ENCODE peak calls at places on chromosome 17, in eight cellular contexts. O is amniotic stem cell; T is KBM-7; W is caudate nucleus; L is cardiac muscle cell; P is mesendoderm; H is stimulated activated CD4-positive, alpha-beta T cell treated with anti-CD3 and anti-CD28 coated beads, Interleukin-1b, Interleukin-23, amount 100 ng/mL, for 1 hour; I is B cell. N is an unnamed sample.

GRCh38 chr17:11292491-11292890 is 51.5 kb downstream of the SHISA6 start:
- DNase-seq in H (no peak), T (no peak), O (no peak), I (no peak), W (no peak), P (no peak), L (no peak), N (no peak)

GRCh38 chr17:74016504-74016903 is 187.0 kb upstream of the RPL38 start:
- DNase-seq in W (no peak), L (no peak), T (no peak), O (no peak), H (no peak), P (no peak), I (no peak), N (no peak)

GRCh38 chr17:47812146-47812920 is 9.3 kb downstream of the OSBPL7 start:
- DNase-seq in H (no peak), O (no peak), T (no peak), W (no peak), I (peak; percentile 10), L (no peak), P (no peak), N (no peak)

GRCh38 chr17:46159686-46160085 is 33.5 kb downstream of the KANSL1 start:
- DNase-seq in W (no peak), O (no peak), T (no peak), L (no peak), I (no peak), H (no peak), P (no peak), N (no peak)

GRCh38 chr17:42673266-42673884 is 3.4 kb downstream of the PLEKHH3 start:
- DNase-seq in O (no peak), I (no peak), P (no peak), H (no peak), L (no peak), T (no peak), W (no peak), N (no peak)

GRCh38 chr17:8277317-8277716 is 11.2 kb upstream of the RANGRF start:
- DNase-seq in L (no peak), O (no peak), T (peak; percentile 33), W (no peak), P (no peak), I (no peak), H (no peak), N (no peak)

GRCh38 chr17:82876149-82876548 is 36.3 kb upstream of the ZNF750 start:
- DNase-seq in P (peak; percentile 23), O (no peak), T (no peak), H (no peak), L (no peak), W (no peak), I (no peak), N (no peak)

GRCh38 chr17:9612016-9612415 is 33.3 kb upstream of the USP43 start:
- DNase-seq in L (no peak), W (no peak), H (no peak), P (no peak), O (no peak), T (no peak), I (no peak), N (no peak)

GRCh38 chr17:67139784-67140665 is 95.7 kb downstream of the CACNG1 start:
- DNase-seq in P (peak; percentile 67), O (no peak), W (no peak), L (peak; percentile 34), H (no peak), I (no peak), T (peak; percentile 20), N (peak; percentile 29)

GRCh38 chr17:55390364-55390977 is 31.2 kb downstream of the MMD start:
- DNase-seq in W (no peak), O (no peak), L (no peak), I (no peak), H (no peak), P (no peak), T (no peak), N (no peak)

GRCh38 chr17:61426482-61427304 is 25.5 kb upstream of the TBX4 start:
- DNase-seq in P (no peak), I (no peak), H (no peak), W (no peak), L (no peak), O (no peak), T (no peak), N (no peak)

GRCh38 chr17:73379814-73380213 is 68.0 kb upstream of the CDC42EP4 start:
- DNase-seq in T (no peak), P (no peak), H (no peak), L (no peak), O (no peak), W (no peak), I (no peak), N (no peak)